ENCODE peak calls at places on chromosomes 1 and 21, in eight cellular contexts. S is body of pancreas; K is psoas muscle; M is upper lobe of right lung; P is GM23338; N is PC-3; Y is transverse colon; O is CD4-positive, alpha-beta T cell. C is an unnamed sample.
A peak's percentile ranks its signal among the peaks of the same experiment; 100 is the strongest.

GRCh38 chr21:42203936-42204335 is 15.0 kb upstream of the ABCG1 start:
- DNase-seq in S (no peak), K (no peak), M (no peak), P (no peak), N (no peak), Y (no peak), O (no peak), C (no peak)

GRCh38 chr21:45443595-45444181 is 38.7 kb downstream of the COL18A1 start:
- DNase-seq in S (no peak), K (peak; percentile 4), M (no peak), P (no peak), N (peak; percentile 21), Y (no peak), O (no peak), C (no peak)

GRCh38 chr21:21921410-21922232 is 923.4 kb downstream of the NCAM2 start:
- DNase-seq in S (peak; percentile 6), K (no peak), M (no peak), P (peak; percentile 81), N (peak; percentile 65), Y (no peak), O (no peak), C (no peak)

GRCh38 chr1:160078392-160079195 is 2.7 kb upstream of the KCNJ9 start:
- DNase-seq in S (peak; percentile 53), K (no peak), M (peak; percentile 74), P (peak; percentile 75), N (peak; percentile 59), Y (peak; percentile 62), O (peak; percentile 61), C (no peak)

GRCh38 chr1:179012033-179012432 is 13.7 kb upstream of the FAM20B start:
- DNase-seq in S (no peak), K (no peak), M (no peak), P (no peak), N (no peak), Y (no peak), O (no peak), C (no peak)

GRCh38 chr1:73909043-73909567 is 288.9 kb downstream of the LRRIQ3 start:
- DNase-seq in S (no peak), K (no peak), M (no peak), P (no peak), N (no peak), Y (no peak), O (no peak), C (no peak)

GRCh38 chr1:1082239-1083180 is 8.4 kb upstream of the RNF223 start:
- DNase-seq in S (no peak), K (no peak), M (peak; percentile 65), P (peak; percentile 0), N (no peak), Y (peak; percentile 6), O (no peak), C (peak; percentile 16)

GRCh38 chr1:190168116-190168515 is 309.5 kb downstream of the BRINP3 start:
- DNase-seq in S (no peak), K (no peak), M (no peak), P (no peak), N (peak; percentile 99), Y (no peak), O (no peak), C (no peak)

GRCh38 chr1:59979551-59980070 is 53.0 kb upstream of the CYP2J2 start:
- DNase-seq in S (no peak), K (no peak), M (no peak), P (no peak), N (no peak), Y (no peak), O (no peak), C (no peak)

GRCh38 chr1:31981976-31982375 is 31.7 kb upstream of the KHDRBS1 start:
- DNase-seq in S (no peak), K (no peak), M (no peak), P (no peak), N (peak; percentile 33), Y (no peak), O (peak; percentile 34), C (no peak)

GRCh38 chr1:26582836-26583460 is 53.4 kb downstream of the RPS6KA1 start:
- DNase-seq in S (peak; percentile 48), K (peak; percentile 37), M (peak; percentile 87), P (no peak), N (peak; percentile 79), Y (no peak), O (no peak), C (peak; percentile 70)

GRCh38 chr1:66351474-66351873 is 182.5 kb upstream of the SGIP1 start:
- DNase-seq in S (no peak), K (no peak), M (no peak), P (no peak), N (no peak), Y (no peak), O (no peak), C (no peak)

GRCh38 chr1:153598309-153599172 is 14.4 kb downstream of the S100A16 start:
- DNase-seq in S (no peak), K (no peak), M (no peak), P (peak; percentile 93), N (no peak), Y (peak; percentile 23), O (no peak), C (no peak)

GRCh38 chr1:21472861-21473260 is 32.9 kb downstream of the NBPF3 start:
- DNase-seq in S (no peak), K (no peak), M (no peak), P (no peak), N (no peak), Y (no peak), O (no peak), C (no peak)

GRCh38 chr1:17098440-17099317 is 20.6 kb downstream of the PADI2 start:
- DNase-seq in S (no peak), K (peak; percentile 91), M (no peak), P (no peak), N (no peak), Y (no peak), O (no peak), C (no peak)

GRCh38 chr1:178465011-178465410 is 31.8 kb downstream of the CLEC20A start:
- DNase-seq in S (no peak), K (no peak), M (no peak), P (no peak), N (peak; percentile 36), Y (no peak), O (no peak), C (no peak)

GRCh38 chr1:246215505-246215893 is 291.6 kb downstream of the SMYD3 start:
- DNase-seq in S (no peak), K (no peak), M (no peak), P (no peak), N (no peak), Y (no peak), O (no peak), C (no peak)

GRCh38 chr1:33383974-33384767 is 46.7 kb downstream of the PHC2 start:
- DNase-seq in S (no peak), K (no peak), M (no peak), P (no peak), N (peak; percentile 55), Y (no peak), O (no peak), C (no peak)

GRCh38 chr1:31422505-31423319 is 9.7 kb downstream of the SERINC2 start:
- DNase-seq in S (peak; percentile 69), K (peak; percentile 80), M (peak; percentile 82), P (peak; percentile 83), N (peak; percentile 94), Y (peak; percentile 86), O (peak; percentile 70), C (peak; percentile 52)

GRCh38 chr1:6295910-6296309 is 35.0 kb upstream of the GPR153 start:
- DNase-seq in S (no peak), K (no peak), M (no peak), P (no peak), N (no peak), Y (no peak), O (no peak), C (no peak)
- TF ChIP-seq CTCF in S (no peak), K (no peak), M (no peak), P (no peak), N (no peak), Y (no peak), O (no peak), C (no peak)

GRCh38 chr1:52733368-52733767 is 7.1 kb downstream of the ZYG11B start:
- DNase-seq in S (no peak), K (no peak), M (no peak), P (no peak), N (no peak), Y (no peak), O (no peak), C (no peak)

GRCh38 chr1:52741259-52741658 is 15.0 kb downstream of the ZYG11B start:
- DNase-seq in S (no peak), K (no peak), M (no peak), P (no peak), N (no peak), Y (no peak), O (no peak), C (no peak)

GRCh38 chr1:52738148-52738547 is 11.9 kb downstream of the ZYG11B start:
- DNase-seq in S (no peak), K (no peak), M (no peak), P (no peak), N (no peak), Y (no peak), O (no peak), C (no peak)

GRCh38 chr1:52739699-52740467 is 13.6 kb downstream of the ZYG11B start:
- DNase-seq in S (no peak), K (no peak), M (no peak), P (no peak), N (no peak), Y (no peak), O (no peak), C (no peak)

GRCh38 chr1:52738863-52739406 is 12.7 kb downstream of the ZYG11B start:
- DNase-seq in S (no peak), K (no peak), M (no peak), P (no peak), N (no peak), Y (no peak), O (no peak), C (no peak)
- H3K27ac ChIP-seq in S (no peak overlapping the region), K (peak overlapping the region; percentile 80), M (no peak overlapping the region), P (no peak overlapping the region), N (no peak overlapping the region), Y (no peak overlapping the region), O (no peak overlapping the region), C (no peak overlapping the region)

GRCh38 chr1:202704601-202705000 is 5.7 kb downstream of the SYT2 start:
- DNase-seq in S (no peak), K (no peak), M (peak; percentile 30), P (no peak), N (no peak), Y (no peak), O (no peak), C (no peak)

GRCh38 chr1:202709276-202710041 is 795 bp downstream of the SYT2 start:
- DNase-seq in S (no peak), K (no peak), M (no peak), P (peak; percentile 70), N (no peak), Y (no peak), O (no peak), C (no peak)

GRCh38 chr1:202708456-202709275 is 1.6 kb downstream of the SYT2 start:
- DNase-seq in S (no peak), K (no peak), M (no peak), P (no peak), N (no peak), Y (no peak), O (no peak), C (no peak)

GRCh38 chr1:202710070-202711025 is at the start of gene SYT2:
- DNase-seq in S (peak; percentile 40), K (peak; percentile 27), M (no peak), P (peak; percentile 78), N (no peak), Y (peak; percentile 16), O (no peak), C (no peak)

GRCh38 chr1:202706851-202707250 is 3.4 kb downstream of the SYT2 start:
- DNase-seq in S (no peak), K (no peak), M (no peak), P (no peak), N (no peak), Y (no peak), O (no peak), C (no peak)
- H3K27me3 ChIP-seq in S (no peaks in the 10 kb centered on the region), K (no peaks in the 10 kb centered on the region), M (peaks cover 82% of the 10 kb centered on the region), P (peaks cover 26% of the 10 kb centered on the region), N (peaks cover 49% of the 10 kb centered on the region), Y (peaks cover 85% of the 10 kb centered on the region), O (peaks cover 64% of the 10 kb centered on the region), C (peaks cover 98% of the 10 kb centered on the region)

GRCh38 chr1:29482991-29483390 is 246.7 kb downstream of the PTPRU start:
- DNase-seq in S (no peak), K (no peak), M (no peak), P (no peak), N (no peak), Y (no peak), O (no peak), C (no peak)
- TF ChIP-seq CTCF in S (no peak), K (no peak), M (no peak), P (no peak), N (no peak), Y (no peak), O (no peak), C (no peak)